ENCODE peak calls at places on chromosomes 7 and 10, in five cellular contexts. One of them, this sample, is unnamed. For H3K4me1, the result is how much of the 10 kb centered on the place peaks cover.

GRCh38 chr7:135480966-135481599 is 28.8 kb downstream of the CNOT4 start:
- DNase-seq in HCT116: no peak
- DNase-seq in pancreas: no peak
- DNase-seq in Karpas-422: no peak
- DNase-seq in hepatocyte: no peak
- DNase-seq in this sample: no peak

GRCh38 chr7:77439572-77439971 is 23.4 kb upstream of the GSAP start:
- DNase-seq in HCT116: no peak
- DNase-seq in Karpas-422: no peak
- DNase-seq in pancreas: no peak
- DNase-seq in hepatocyte: peak
- DNase-seq in this sample: peak

GRCh38 chr10:1552881-1553595 is 184.3 kb downstream of the ADARB2 start:
- DNase-seq in Karpas-422: no peak
- DNase-seq in pancreas: peak
- DNase-seq in hepatocyte: no peak
- DNase-seq in HCT116: no peak
- DNase-seq in this sample: no peak

GRCh38 chr7:98202367-98203195 is 8.7 kb upstream of the BHLHA15 start:
- DNase-seq in HCT116: no peak
- DNase-seq in Karpas-422: peak
- DNase-seq in hepatocyte: no peak
- DNase-seq in pancreas: peak
- DNase-seq in this sample: no peak

GRCh38 chr10:12428447-12429135 is 79.2 kb downstream of the CAMK1D start:
- DNase-seq in pancreas: no peak
- DNase-seq in hepatocyte: no peak
- DNase-seq in HCT116: no peak
- DNase-seq in Karpas-422: peak
- DNase-seq in this sample: no peak

GRCh38 chr7:51121036-51121780 is 195.4 kb downstream of the COBL start:
- DNase-seq in pancreas: no peak
- DNase-seq in HCT116: no peak
- DNase-seq in hepatocyte: no peak
- DNase-seq in Karpas-422: no peak
- DNase-seq in this sample: no peak

GRCh38 chr7:77415474-77415821 is 701 bp downstream of the GSAP start:
- DNase-seq in hepatocyte: peak
- DNase-seq in pancreas: peak
- DNase-seq in Karpas-422: no peak
- DNase-seq in HCT116: no peak
- DNase-seq in this sample: no peak

GRCh38 chr10:14812271-14812670 is 25.6 kb downstream of the CDNF start:
- DNase-seq in hepatocyte: no peak
- DNase-seq in HCT116: no peak
- DNase-seq in Karpas-422: no peak
- DNase-seq in pancreas: no peak
- DNase-seq in this sample: no peak

GRCh38 chr7:129436335-129436923 is 2.2 kb downstream of the STRIP2 start:
- DNase-seq in HCT116: no peak
- DNase-seq in pancreas: no peak
- DNase-seq in hepatocyte: no peak
- DNase-seq in Karpas-422: no peak
- DNase-seq in this sample: no peak

GRCh38 chr10:22271786-22272185 is 44.4 kb upstream of the COMMD3 start:
- DNase-seq in hepatocyte: no peak
- DNase-seq in HCT116: no peak
- DNase-seq in Karpas-422: no peak
- DNase-seq in pancreas: no peak
- DNase-seq in this sample: no peak

DNA sequence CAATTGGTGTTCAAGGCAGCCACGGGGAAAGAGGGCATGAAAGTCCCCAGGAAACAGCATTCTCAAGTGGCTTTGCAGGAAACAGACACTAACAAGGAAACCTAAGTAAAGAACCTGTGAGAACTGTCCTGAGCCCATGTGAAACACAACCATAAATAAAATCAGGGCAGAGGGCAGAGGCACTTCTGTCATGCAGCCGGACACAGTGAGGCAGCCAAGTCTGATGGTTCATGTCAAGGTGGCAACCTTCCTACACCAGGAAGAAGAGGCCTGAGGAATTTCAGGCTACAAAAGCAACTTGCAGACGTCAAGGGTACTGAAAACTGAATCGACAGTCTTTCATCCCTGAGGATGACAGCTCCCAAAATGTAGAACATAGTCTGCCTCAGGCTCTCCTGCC is 458.2 kb upstream of the NPVF start:
- DNase-seq in HCT116: no peak
- DNase-seq in pancreas: no peak
- DNase-seq in hepatocyte: no peak
- DNase-seq in Karpas-422: no peak
- DNase-seq in this sample: no peak
- H3K4me1 ChIP-seq in HCT116: under half
- H3K4me1 ChIP-seq in pancreas: under half
- H3K4me1 ChIP-seq in hepatocyte: under half
- H3K4me1 ChIP-seq in Karpas-422: under half
- H3K4me1 ChIP-seq in this sample: under half

GRCh38 chr10:113018034-113018433 is 68.0 kb downstream of the TCF7L2 start:
- DNase-seq in hepatocyte: no peak
- DNase-seq in pancreas: no peak
- DNase-seq in Karpas-422: no peak
- DNase-seq in HCT116: no peak
- DNase-seq in this sample: no peak
- H3K4me1 ChIP-seq in hepatocyte: under half
- H3K4me1 ChIP-seq in pancreas: under half
- H3K4me1 ChIP-seq in Karpas-422: under half
- H3K4me1 ChIP-seq in HCT116: half or more
- H3K4me1 ChIP-seq in this sample: half or more

GRCh38 chr7:105028004-105028403 is 14.0 kb downstream of the KMT2E start:
- DNase-seq in hepatocyte: no peak
- DNase-seq in HCT116: no peak
- DNase-seq in Karpas-422: peak
- DNase-seq in pancreas: no peak
- DNase-seq in this sample: no peak
- H3K4me1 ChIP-seq in hepatocyte: under half
- H3K4me1 ChIP-seq in HCT116: under half
- H3K4me1 ChIP-seq in Karpas-422: under half
- H3K4me1 ChIP-seq in pancreas: half or more
- H3K4me1 ChIP-seq in this sample: half or more

GRCh38 chr10:71835671-71836593 is 15.1 kb downstream of the PSAP start:
- DNase-seq in pancreas: peak
- DNase-seq in Karpas-422: peak
- DNase-seq in HCT116: no peak
- DNase-seq in hepatocyte: peak
- DNase-seq in this sample: peak
- H3K4me1 ChIP-seq in pancreas: under half
- H3K4me1 ChIP-seq in Karpas-422: half or more
- H3K4me1 ChIP-seq in HCT116: under half
- H3K4me1 ChIP-seq in hepatocyte: under half
- H3K4me1 ChIP-seq in this sample: half or more

DNA sequence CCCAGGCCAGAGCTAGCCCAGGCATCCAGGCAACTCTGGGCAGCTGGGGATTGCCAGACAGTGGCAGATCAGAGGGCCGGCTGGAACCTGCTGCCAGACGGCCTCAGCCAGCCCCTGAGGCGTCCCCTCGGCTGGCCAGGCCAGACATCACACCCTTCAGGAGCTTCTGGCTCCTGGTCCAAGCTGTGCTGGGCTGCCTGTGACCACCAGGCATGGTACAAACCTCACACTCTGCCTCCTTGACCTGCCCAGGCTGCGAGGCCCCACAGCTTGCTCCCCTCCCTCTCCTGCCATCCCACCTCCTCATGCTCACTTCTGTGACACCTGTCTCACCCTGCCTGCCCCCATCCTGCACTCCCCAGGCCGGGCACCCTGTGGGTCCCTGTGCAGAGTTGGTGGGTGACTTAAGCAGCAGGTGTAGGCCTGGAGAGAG is 5.7 kb downstream of the DEPP1 start:
- DNase-seq in pancreas: peak
- DNase-seq in hepatocyte: no peak
- DNase-seq in HCT116: no peak
- DNase-seq in Karpas-422: no peak
- DNase-seq in this sample: no peak
- H3K4me1 ChIP-seq in pancreas: under half
- H3K4me1 ChIP-seq in hepatocyte: under half
- H3K4me1 ChIP-seq in HCT116: under half
- H3K4me1 ChIP-seq in Karpas-422: under half
- H3K4me1 ChIP-seq in this sample: half or more

DNA sequence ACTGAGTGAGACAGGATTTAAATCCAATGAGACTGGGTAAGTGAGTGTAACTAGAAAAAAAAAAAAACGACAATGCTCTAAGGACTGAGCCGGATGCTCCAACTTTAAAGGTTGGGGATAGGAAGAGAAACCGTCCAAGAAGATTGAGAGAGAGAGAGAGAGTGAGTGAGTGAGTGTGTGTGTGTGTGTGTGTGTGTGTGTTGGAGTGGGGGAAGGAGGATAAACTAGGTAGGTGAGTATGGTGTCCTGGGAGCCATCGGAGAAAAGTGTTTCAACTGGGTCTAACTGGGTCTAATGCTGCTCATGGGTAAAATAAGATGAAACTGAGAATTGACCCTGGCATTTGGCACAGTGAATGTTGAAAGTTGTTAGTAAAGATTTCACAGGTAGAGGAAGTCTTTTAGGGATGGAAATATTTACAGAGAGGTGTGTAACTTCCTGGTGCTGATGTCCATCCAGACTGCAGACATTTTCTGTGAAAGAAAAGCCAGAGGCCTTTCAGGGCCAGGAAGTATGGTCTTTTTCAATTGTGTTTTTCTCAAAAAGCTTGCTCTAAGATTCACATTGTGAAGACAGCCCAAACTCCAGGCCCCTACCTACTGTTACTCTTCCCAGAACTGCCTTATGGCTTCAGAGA is 14.2 kb downstream of the ENTPD1 start:
- DNase-seq in HCT116: no peak
- DNase-seq in hepatocyte: no peak
- DNase-seq in Karpas-422: no peak
- DNase-seq in pancreas: no peak
- DNase-seq in this sample: no peak
- H3K4me1 ChIP-seq in HCT116: under half
- H3K4me1 ChIP-seq in hepatocyte: under half
- H3K4me1 ChIP-seq in Karpas-422: under half
- H3K4me1 ChIP-seq in pancreas: under half
- H3K4me1 ChIP-seq in this sample: under half

GRCh38 chr10:43407576-43408330 is 1.2 kb downstream of the HNRNPF start:
- DNase-seq in HCT116: peak
- DNase-seq in pancreas: peak
- DNase-seq in Karpas-422: peak
- DNase-seq in hepatocyte: peak
- DNase-seq in this sample: peak
- H3K4me1 ChIP-seq in HCT116: half or more
- H3K4me1 ChIP-seq in pancreas: under half
- H3K4me1 ChIP-seq in Karpas-422: under half
- H3K4me1 ChIP-seq in hepatocyte: under half
- H3K4me1 ChIP-seq in this sample: half or more

DNA sequence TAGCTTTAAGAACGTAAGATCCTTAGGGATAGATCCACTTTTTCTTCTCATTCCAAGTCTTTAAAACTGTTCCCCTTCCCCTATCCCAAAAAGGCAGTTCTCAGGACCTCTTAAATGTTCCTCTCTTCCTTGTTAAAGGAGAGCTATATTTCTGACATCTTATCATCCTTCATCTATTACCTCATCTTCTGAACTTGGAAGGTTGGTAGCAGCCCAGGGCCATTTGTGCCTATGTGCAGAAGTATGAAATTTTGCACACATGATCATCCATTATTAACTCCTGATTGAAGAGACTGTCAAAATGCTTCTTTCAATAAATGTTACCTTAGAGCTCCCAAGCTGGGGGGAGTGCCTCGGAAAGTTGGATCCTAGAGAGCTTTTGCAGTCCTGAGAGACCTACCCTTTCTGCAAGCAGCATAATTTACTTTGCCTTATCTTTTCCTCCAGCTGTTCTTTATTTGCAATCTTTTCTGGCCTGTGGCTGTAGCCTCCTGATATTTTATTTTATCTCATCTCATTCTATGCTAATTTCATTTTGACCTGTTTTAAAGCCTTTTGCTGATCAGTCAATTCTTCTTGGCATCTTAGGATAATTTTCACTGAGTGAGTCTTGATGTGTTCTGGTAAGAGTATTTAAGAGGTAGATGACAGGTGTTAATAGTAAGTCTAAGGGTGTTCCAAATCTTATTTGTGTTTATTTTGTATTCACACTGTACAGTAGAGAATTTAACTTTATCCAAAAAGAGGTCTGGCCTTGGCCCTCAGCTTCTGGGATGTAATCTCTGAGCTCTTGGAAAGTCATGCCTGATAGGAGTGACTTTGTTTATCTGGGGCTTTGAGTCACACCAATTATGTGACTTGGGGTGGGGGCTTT is 135.0 kb upstream of the PDLIM1 start:
- DNase-seq in Karpas-422: no peak
- DNase-seq in HCT116: no peak
- DNase-seq in pancreas: no peak
- DNase-seq in hepatocyte: no peak
- DNase-seq in this sample: no peak
- H3K4me1 ChIP-seq in Karpas-422: under half
- H3K4me1 ChIP-seq in HCT116: under half
- H3K4me1 ChIP-seq in pancreas: under half
- H3K4me1 ChIP-seq in hepatocyte: under half
- H3K4me1 ChIP-seq in this sample: half or more

This sample was measured in left ventricle myocardium inferior.